ENCODE peak calls at places on chromosome 13, in ten cellular contexts. One of them, this sample, is unnamed.

GRCh38 chr13:62278271-62278670 is 862.6 kb upstream of the PCDH20 start:
- DNase-seq in activated CD4-positive, CD25-positive, alpha-beta regulatory T cell treated with anti-CD3 and anti-CD28 coated beads, Interleukin-2, amount 50 U/mL, for 16 hours: no peak
- DNase-seq in stimulated activated CD8-positive, alpha-beta memory T cell treated with anti-CD3 and anti-CD28 coated beads, Interleukin-7, amount 100 ng/mL, for 24 hours: no peak
- DNase-seq in NCI-H748 treated with DMSO at 0.1 percent for 48 hours: no peak
- DNase-seq in fibroblast of lung: no peak
- DNase-seq in activated T-cell treated with anti-CD3 and anti-CD28 coated beads, Interleukin-2, amount 50 U/mL, for 72 hours: no peak
- DNase-seq in endodermal cell: no peak
- DNase-seq in Right ventricle myocardium superior: no peak
- DNase-seq in aorta: no peak
- DNase-seq in EL: no peak
- DNase-seq in this sample: no peak

GRCh38 chr13:78621086-78621485 is 17.7 kb upstream of the POU4F1 start:
- DNase-seq in aorta: no peak
- DNase-seq in EL: no peak
- DNase-seq in endodermal cell: no peak
- DNase-seq in Right ventricle myocardium superior: no peak
- DNase-seq in activated T-cell treated with anti-CD3 and anti-CD28 coated beads, Interleukin-2, amount 50 U/mL, for 72 hours: no peak
- DNase-seq in activated CD4-positive, CD25-positive, alpha-beta regulatory T cell treated with anti-CD3 and anti-CD28 coated beads, Interleukin-2, amount 50 U/mL, for 16 hours: no peak
- DNase-seq in fibroblast of lung: no peak
- DNase-seq in NCI-H748 treated with DMSO at 0.1 percent for 48 hours: no peak
- DNase-seq in stimulated activated CD8-positive, alpha-beta memory T cell treated with anti-CD3 and anti-CD28 coated beads, Interleukin-7, amount 100 ng/mL, for 24 hours: no peak
- DNase-seq in this sample: no peak

GRCh38 chr13:111516712-111517640 is 196.5 kb downstream of the TEX29 start:
- DNase-seq in fibroblast of lung: no peak
- DNase-seq in Right ventricle myocardium superior: no peak
- DNase-seq in stimulated activated CD8-positive, alpha-beta memory T cell treated with anti-CD3 and anti-CD28 coated beads, Interleukin-7, amount 100 ng/mL, for 24 hours: no peak
- DNase-seq in activated T-cell treated with anti-CD3 and anti-CD28 coated beads, Interleukin-2, amount 50 U/mL, for 72 hours: no peak
- DNase-seq in activated CD4-positive, CD25-positive, alpha-beta regulatory T cell treated with anti-CD3 and anti-CD28 coated beads, Interleukin-2, amount 50 U/mL, for 16 hours: no peak
- DNase-seq in endodermal cell: peak; percentile 61
- DNase-seq in NCI-H748 treated with DMSO at 0.1 percent for 48 hours: no peak
- DNase-seq in EL: no peak
- DNase-seq in aorta: no peak
- DNase-seq in this sample: no peak

GRCh38 chr13:83325454-83325853 is 556.8 kb downstream of the SLITRK1 start:
- DNase-seq in activated CD4-positive, CD25-positive, alpha-beta regulatory T cell treated with anti-CD3 and anti-CD28 coated beads, Interleukin-2, amount 50 U/mL, for 16 hours: no peak
- DNase-seq in Right ventricle myocardium superior: no peak
- DNase-seq in aorta: no peak
- DNase-seq in endodermal cell: no peak
- DNase-seq in fibroblast of lung: peak; percentile 81
- DNase-seq in NCI-H748 treated with DMSO at 0.1 percent for 48 hours: no peak
- DNase-seq in EL: peak; percentile 80
- DNase-seq in stimulated activated CD8-positive, alpha-beta memory T cell treated with anti-CD3 and anti-CD28 coated beads, Interleukin-7, amount 100 ng/mL, for 24 hours: no peak
- DNase-seq in activated T-cell treated with anti-CD3 and anti-CD28 coated beads, Interleukin-2, amount 50 U/mL, for 72 hours: no peak
- DNase-seq in this sample: no peak

GRCh38 chr13:97432232-97432916 is 1.6 kb upstream of the RAP2A start:
- DNase-seq in NCI-H748 treated with DMSO at 0.1 percent for 48 hours: peak; percentile 63
- DNase-seq in stimulated activated CD8-positive, alpha-beta memory T cell treated with anti-CD3 and anti-CD28 coated beads, Interleukin-7, amount 100 ng/mL, for 24 hours: no peak
- DNase-seq in aorta: no peak
- DNase-seq in activated CD4-positive, CD25-positive, alpha-beta regulatory T cell treated with anti-CD3 and anti-CD28 coated beads, Interleukin-2, amount 50 U/mL, for 16 hours: no peak
- DNase-seq in activated T-cell treated with anti-CD3 and anti-CD28 coated beads, Interleukin-2, amount 50 U/mL, for 72 hours: no peak
- DNase-seq in Right ventricle myocardium superior: no peak
- DNase-seq in fibroblast of lung: no peak
- DNase-seq in endodermal cell: no peak
- DNase-seq in EL: no peak
- DNase-seq in this sample: no peak

GRCh38 chr13:86572115-86572514 is 772.9 kb upstream of the SLITRK6 start:
- DNase-seq in fibroblast of lung: peak; percentile 70
- DNase-seq in activated T-cell treated with anti-CD3 and anti-CD28 coated beads, Interleukin-2, amount 50 U/mL, for 72 hours: no peak
- DNase-seq in endodermal cell: no peak
- DNase-seq in activated CD4-positive, CD25-positive, alpha-beta regulatory T cell treated with anti-CD3 and anti-CD28 coated beads, Interleukin-2, amount 50 U/mL, for 16 hours: no peak
- DNase-seq in Right ventricle myocardium superior: no peak
- DNase-seq in stimulated activated CD8-positive, alpha-beta memory T cell treated with anti-CD3 and anti-CD28 coated beads, Interleukin-7, amount 100 ng/mL, for 24 hours: no peak
- DNase-seq in aorta: no peak
- DNase-seq in EL: no peak
- DNase-seq in NCI-H748 treated with DMSO at 0.1 percent for 48 hours: no peak
- DNase-seq in this sample: no peak

GRCh38 chr13:39039033-39039432 is 777 bp downstream of the NHLRC3 start:
- DNase-seq in activated T-cell treated with anti-CD3 and anti-CD28 coated beads, Interleukin-2, amount 50 U/mL, for 72 hours: no peak
- DNase-seq in endodermal cell: no peak
- DNase-seq in Right ventricle myocardium superior: no peak
- DNase-seq in fibroblast of lung: no peak
- DNase-seq in activated CD4-positive, CD25-positive, alpha-beta regulatory T cell treated with anti-CD3 and anti-CD28 coated beads, Interleukin-2, amount 50 U/mL, for 16 hours: no peak
- DNase-seq in stimulated activated CD8-positive, alpha-beta memory T cell treated with anti-CD3 and anti-CD28 coated beads, Interleukin-7, amount 100 ng/mL, for 24 hours: no peak
- DNase-seq in EL: no peak
- DNase-seq in aorta: no peak
- DNase-seq in NCI-H748 treated with DMSO at 0.1 percent for 48 hours: no peak
- DNase-seq in this sample: no peak

GRCh38 chr13:106635616-106636015 is 67.7 kb upstream of the ARGLU1 start:
- DNase-seq in stimulated activated CD8-positive, alpha-beta memory T cell treated with anti-CD3 and anti-CD28 coated beads, Interleukin-7, amount 100 ng/mL, for 24 hours: no peak
- DNase-seq in activated CD4-positive, CD25-positive, alpha-beta regulatory T cell treated with anti-CD3 and anti-CD28 coated beads, Interleukin-2, amount 50 U/mL, for 16 hours: no peak
- DNase-seq in NCI-H748 treated with DMSO at 0.1 percent for 48 hours: no peak
- DNase-seq in fibroblast of lung: no peak
- DNase-seq in activated T-cell treated with anti-CD3 and anti-CD28 coated beads, Interleukin-2, amount 50 U/mL, for 72 hours: no peak
- DNase-seq in aorta: no peak
- DNase-seq in endodermal cell: no peak
- DNase-seq in Right ventricle myocardium superior: no peak
- DNase-seq in EL: no peak
- DNase-seq in this sample: no peak

GRCh38 chr13:98581971-98582702 is 5.2 kb upstream of the STK24 start:
- DNase-seq in activated CD4-positive, CD25-positive, alpha-beta regulatory T cell treated with anti-CD3 and anti-CD28 coated beads, Interleukin-2, amount 50 U/mL, for 16 hours: no peak
- DNase-seq in activated T-cell treated with anti-CD3 and anti-CD28 coated beads, Interleukin-2, amount 50 U/mL, for 72 hours: no peak
- DNase-seq in endodermal cell: no peak
- DNase-seq in EL: peak; percentile 78
- DNase-seq in Right ventricle myocardium superior: no peak
- DNase-seq in stimulated activated CD8-positive, alpha-beta memory T cell treated with anti-CD3 and anti-CD28 coated beads, Interleukin-7, amount 100 ng/mL, for 24 hours: no peak
- DNase-seq in fibroblast of lung: peak; percentile 83
- DNase-seq in aorta: no peak
- DNase-seq in NCI-H748 treated with DMSO at 0.1 percent for 48 hours: no peak
- DNase-seq in this sample: no peak